ENCODE peak calls at places on chromosome 11, in nine cellular contexts. P, B, O, T, Q, Z, I, U and D are unnamed samples.

GRCh38 chr11:125128450-125128849 is 17.0 kb upstream of the TMEM218 start:
- DNase-seq in B (no peak), T (no peak), I (no peak), O (peak), Q (no peak), P (peak), Z (peak), U (no peak), D (peak)

GRCh38 chr11:11010624-11011127 is 152.8 kb upstream of the ZBED5 start:
- DNase-seq in Q (no peak), P (no peak), U (peak), O (peak), Z (no peak), B (peak), T (no peak), I (no peak), D (peak)

GRCh38 chr11:119030329-119031047 is at the start of gene SLC37A4:
- DNase-seq in T (peak), O (peak), Q (peak), I (peak), U (peak), Z (peak), B (peak), P (peak), D (peak)

GRCh38 chr11:203056-203944 is 3.9 kb downstream of the BET1L start:
- DNase-seq in P (no peak), Z (no peak), I (peak), B (peak), T (no peak), U (no peak), Q (no peak), O (no peak), D (no peak)

GRCh38 chr11:1163911-1164735 is 6.4 kb downstream of the MUC5AC start:
- DNase-seq in Z (no peak), B (no peak), U (peak), P (no peak), O (no peak), I (no peak), Q (no peak), T (no peak), D (no peak)

GRCh38 chr11:64687204-64687603 is 35.8 kb downstream of the NRXN2 start:
- DNase-seq in Z (no peak), I (no peak), Q (no peak), U (no peak), O (peak), P (no peak), T (peak), B (peak), D (no peak)

GRCh38 chr11:78901831-78902230 is 327.2 kb upstream of the NARS2 start:
- DNase-seq in T (no peak), B (no peak), Z (no peak), O (no peak), Q (no peak), P (no peak), I (no peak), U (no peak), D (no peak)

GRCh38 chr11:385594-386351 is 8.2 kb upstream of the PKP3 start:
- DNase-seq in T (no peak), Z (no peak), U (no peak), P (no peak), Q (no peak), B (no peak), I (no peak), O (no peak), D (no peak)

GRCh38 chr11:96023311-96023710 is 99.4 kb upstream of the MTMR2 start:
- DNase-seq in T (no peak), Q (no peak), P (no peak), I (no peak), B (no peak), Z (no peak), U (no peak), O (no peak), D (no peak)

GRCh38 chr11:122779047-122779629 is 59.2 kb upstream of the CRTAM start:
- DNase-seq in Q (no peak), U (no peak), I (no peak), O (peak), Z (no peak), B (no peak), T (no peak), P (no peak), D (no peak)

GRCh38 chr11:86668929-86669328 is 3.5 kb downstream of the ME3 start:
- DNase-seq in P (no peak), Z (no peak), O (no peak), T (no peak), U (no peak), I (no peak), Q (no peak), B (no peak), D (no peak)

GRCh38 chr11:130097285-130097684 is 27.6 kb downstream of the APLP2 start:
- DNase-seq in O (no peak), P (no peak), Q (no peak), T (no peak), I (no peak), Z (no peak), B (no peak), U (no peak), D (no peak)

GRCh38 chr11:820655-821512 is 2.2 kb downstream of the PNPLA2 start:
- DNase-seq in P (no peak), B (peak), O (peak), T (peak), U (peak), Q (no peak), Z (no peak), I (no peak), D (peak)